ENCODE peak calls at places on chromosome 16, in five cellular contexts. N, D, O, K and W are unnamed samples.

GRCh38 chr16:71179569-71179968 is 51.0 kb downstream of the HYDIN start:
- DNase-seq in N (no peak), D (no peak), O (no peak), K (no peak), W (no peak)

GRCh38 chr16:87459027-87459426 is 33.8 kb downstream of the ZCCHC14 start:
- DNase-seq in N (no peak), D (no peak), O (no peak), K (no peak), W (no peak)

GRCh38 chr16:31072540-31073072 is 1.4 kb downstream of the ZNF668 start:
- DNase-seq in N (no peak), D (no peak), O (no peak), K (peak; percentile 39), W (no peak)

GRCh38 chr16:14071576-14072271 is 605 bp downstream of the MRTFB start:
- DNase-seq in N (no peak), D (peak; percentile 1), O (no peak), K (peak; percentile 50), W (no peak)

GRCh38 chr16:74667215-74667765 is 613 bp upstream of the RFWD3 start:
- DNase-seq in N (peak; percentile 13), D (peak; percentile 4), O (peak; percentile 20), K (peak; percentile 79), W (no peak)

GRCh38 chr16:9053006-9053601 is 38.3 kb upstream of the HAPSTR1 start:
- DNase-seq in N (peak; percentile 67), D (no peak), O (no peak), K (peak; percentile 95), W (peak; percentile 76)

GRCh38 chr16:87471278-87472141 is 21.3 kb downstream of the ZCCHC14 start:
- DNase-seq in N (no peak), D (no peak), O (no peak), K (peak; percentile 38), W (no peak)

GRCh38 chr16:24728891-24729242 is 584 bp upstream of the TNRC6A start:
- DNase-seq in N (no peak), D (peak; percentile 2), O (no peak), K (no peak), W (no peak)

GRCh38 chr16:62445909-62446308 is 409.7 kb upstream of the CDH8 start:
- DNase-seq in N (no peak), D (no peak), O (no peak), K (no peak), W (no peak)

GRCh38 chr16:24996731-24997130 is 18.4 kb downstream of the ARHGAP17 start:
- DNase-seq in N (no peak), D (no peak), O (no peak), K (no peak), W (no peak)

GRCh38 chr16:2035431-2036199 is 8.9 kb downstream of the NHERF2 start:
- DNase-seq in N (no peak), D (no peak), O (no peak), K (peak; percentile 47), W (no peak)

GRCh38 chr16:78437352-78437968 is 338.0 kb downstream of the WWOX start:
- DNase-seq in N (peak; percentile 19), D (no peak), O (no peak), K (peak; percentile 69), W (no peak)

GRCh38 chr16:15764112-15764511 is 92.7 kb downstream of the MYH11 start:
- DNase-seq in N (no peak), D (no peak), O (no peak), K (no peak), W (no peak)

GRCh38 chr16:14015948-14016347 is 55.2 kb upstream of the MRTFB start:
- DNase-seq in N (no peak), D (no peak), O (no peak), K (no peak), W (no peak)

GRCh38 chr16:60792437-60792836 is 1243.8 kb downstream of the CDH8 start:
- DNase-seq in N (no peak), D (no peak), O (no peak), K (no peak), W (no peak)

GRCh38 chr16:88348377-88349152 is 34.2 kb upstream of the ZNF469 start:
- DNase-seq in N (no peak), D (no peak), O (no peak), K (no peak), W (no peak)

GRCh38 chr16:54026456-54026855 is 260.1 kb downstream of the IRX3 start:
- DNase-seq in N (no peak), D (no peak), O (no peak), K (no peak), W (no peak)

GRCh38 chr16:52203096-52203495 is 343.8 kb downstream of the TOX3 start:
- DNase-seq in N (no peak), D (no peak), O (no peak), K (no peak), W (no peak)

GRCh38 chr16:71869089-71869488 is 14.9 kb downstream of the ZNF821 start:
- DNase-seq in N (no peak), D (no peak), O (no peak), K (no peak), W (no peak)

GRCh38 chr16:46932802-46933201 is 40.7 kb downstream of the DNAJA2 start:
- DNase-seq in N (no peak), D (no peak), O (no peak), K (no peak), W (no peak)

GRCh38 chr16:62041401-62041800 is 5.2 kb upstream of the CDH8 start:
- DNase-seq in N (no peak), D (no peak), O (no peak), K (peak; percentile 84), W (no peak)

GRCh38 chr16:22054847-22055590 is 37.3 kb upstream of the VWA3A start:
- DNase-seq in N (no peak), D (no peak), O (no peak), K (no peak), W (no peak)

GRCh38 chr16:13426279-13426678 is 493.7 kb upstream of the ERCC4 start:
- DNase-seq in N (no peak), D (no peak), O (no peak), K (peak; percentile 31), W (no peak)

GRCh38 chr16:53881371-53881770 is 177.4 kb downstream of the FTO start:
- DNase-seq in N (no peak), D (no peak), O (no peak), K (no peak), W (no peak)

GRCh38 chr16:89274561-89275283 is 57.2 kb downstream of the ZNF778 start:
- DNase-seq in N (no peak), D (no peak), O (no peak), K (no peak), W (no peak)

GRCh38 chr16:4261557-4262172 is 11.2 kb downstream of the TFAP4 start:
- DNase-seq in N (no peak), D (no peak), O (no peak), K (peak; percentile 89), W (peak; percentile 80)

GRCh38 chr16:84911490-84912216 is 91.9 kb downstream of the CRISPLD2 start:
- DNase-seq in N (no peak), D (no peak), O (no peak), K (no peak), W (no peak)

GRCh38 chr16:75919664-75920063 is 193.4 kb upstream of the CPHXL start:
- DNase-seq in N (no peak), D (no peak), O (no peak), K (no peak), W (no peak)

GRCh38 chr16:73107371-73107770 is 59.4 kb upstream of the ZFHX3 start:
- DNase-seq in N (no peak), D (no peak), O (no peak), K (no peak), W (no peak)

GRCh38 chr16:88784074-88784855 is 755 bp downstream of the PIEZO1 start:
- DNase-seq in N (peak; percentile 79), D (no peak), O (no peak), K (peak; percentile 86), W (no peak)

GRCh38 chr16:19315889-19316288 is 30.4 kb downstream of the CLEC19A start:
- DNase-seq in N (no peak), D (no peak), O (no peak), K (no peak), W (no peak)

GRCh38 chr16:79098897-79099296 is 501.6 kb downstream of the MAF start:
- DNase-seq in N (no peak), D (no peak), O (no peak), K (no peak), W (no peak)

GRCh38 chr16:84832488-84833141 is 12.8 kb downstream of the CRISPLD2 start:
- DNase-seq in N (peak; percentile 75), D (no peak), O (no peak), K (no peak), W (no peak)

GRCh38 chr16:87657621-87658192 is 55.4 kb downstream of the JPH3 start:
- DNase-seq in N (no peak), D (no peak), O (no peak), K (peak; percentile 66), W (no peak)

DNA sequence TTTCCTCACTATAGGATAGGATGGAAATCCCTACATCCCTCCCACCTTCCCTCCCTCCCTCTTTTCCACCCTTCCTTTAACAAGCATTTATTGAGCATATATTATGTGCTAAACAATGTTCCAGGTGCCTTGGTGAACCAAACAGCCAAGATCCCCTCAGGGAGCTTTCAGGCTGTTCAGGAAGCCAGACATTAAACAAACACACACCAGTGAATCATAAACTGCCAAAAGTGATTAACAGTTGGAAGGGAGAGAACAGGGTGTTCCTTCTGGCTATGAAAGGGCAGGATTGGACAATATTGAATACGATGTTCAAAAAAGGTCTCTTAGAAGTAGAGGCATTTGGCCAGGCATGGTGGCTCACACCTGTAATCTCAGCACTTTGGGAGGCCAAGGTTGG is 22.8 kb upstream of the CNEP1R1 start:
- DNase-seq in N (no peak), D (no peak), O (no peak), K (no peak), W (no peak)
- TF ChIP-seq CTCF in N (no peak), D (no peak), O (no peak), K (no peak), W (no peak)

DNA sequence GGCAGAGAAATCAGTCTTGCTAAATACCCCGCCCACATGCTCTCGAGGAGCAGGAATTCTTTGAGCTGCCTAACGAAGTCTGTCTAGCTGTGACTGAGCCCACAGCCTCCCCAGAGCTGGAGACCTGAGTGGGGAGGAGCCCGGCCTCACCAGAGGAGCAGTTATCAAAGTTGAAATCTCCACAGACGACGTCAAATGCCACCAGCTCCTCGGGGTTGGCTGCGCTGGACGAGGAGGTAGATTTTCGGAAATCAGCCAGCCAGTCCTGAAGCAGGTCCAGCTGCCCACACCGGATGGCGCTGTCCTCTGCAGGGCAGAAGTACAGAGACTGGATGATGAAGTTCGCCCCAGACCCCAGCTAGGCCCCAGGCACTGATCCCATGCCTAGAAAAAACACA is 53.8 kb downstream of the PRMT7 start:
- DNase-seq in N (no peak), D (no peak), O (no peak), K (no peak), W (no peak)
- TF ChIP-seq CTCF in N (no peak), D (no peak), O (no peak), K (peak; percentile 44), W (peak; percentile 28)

GRCh38 chr16:50636865-50637374 is 44.2 kb downstream of the SNX20 start:
- DNase-seq in N (no peak), D (no peak), O (no peak), K (no peak), W (no peak)
- TF ChIP-seq CTCF in N (no peak), D (no peak), O (no peak), K (no peak), W (no peak)

GRCh38 chr16:23595951-23596720 is at the start of gene NDUFAB1:
- DNase-seq in N (peak; percentile 89), D (peak; percentile 86), O (peak; percentile 92), K (peak; percentile 96), W (peak; percentile 91)

GRCh38 chr16:23594186-23594585 is 1.9 kb downstream of the NDUFAB1 start:
- DNase-seq in N (peak; percentile 41), D (no peak), O (no peak), K (no peak), W (no peak)

GRCh38 chr16:23595246-23595950 is 718 bp downstream of the NDUFAB1 start:
- DNase-seq in N (no peak), D (no peak), O (no peak), K (no peak), W (no peak)

GRCh38 chr16:23597003-23597756 is 1.1 kb upstream of the NDUFAB1 start:
- DNase-seq in N (peak; percentile 15), D (no peak), O (no peak), K (peak; percentile 78), W (no peak)
- TF ChIP-seq CTCF in N (peak; percentile 13), D (no peak), O (no peak), K (peak; percentile 53), W (no peak)